ENCODE peak calls at places on chromosomes 2 and 18, in nine cellular contexts. R is DMS153; G is astrocyte of the spinal cord; X is epithelial cell of prostate; J is CD4-positive, CD25-positive, alpha-beta regulatory T cell; U is RCC 7860; L is epithelial cell of proximal tubule; Y is stimulated activated CD4-positive, alpha-beta T cell treated with anti-CD3 and anti-CD28 coated beads, TNF-alpha, amount 100 ng/mL, for 1 hour; D is EH. B is an unnamed sample.

GRCh38 chr2:41910126-41910525 is 137.7 kb upstream of the PKDCC start:
- DNase-seq in R (no peak), G (peak), X (no peak), J (no peak), U (peak), L (no peak), Y (no peak), D (no peak), B (no peak)

GRCh38 chr2:172065086-172065485 is 20.2 kb upstream of the DLX1 start:
- DNase-seq in R (no peak), G (no peak), X (no peak), J (no peak), U (no peak), L (no peak), Y (no peak), D (no peak), B (no peak)

GRCh38 chr2:121386102-121386501 is 101.1 kb upstream of the TFCP2L1 start:
- DNase-seq in R (no peak), G (no peak), X (no peak), J (no peak), U (no peak), L (no peak), Y (no peak), D (no peak), B (no peak)

GRCh38 chr2:54899576-54900200 is 150.6 kb downstream of the RTN4 start:
- DNase-seq in R (no peak), G (peak), X (no peak), J (peak), U (peak), L (no peak), Y (no peak), D (peak), B (peak)

GRCh38 chr2:10302479-10303173 is at the start of gene HPCAL1:
- DNase-seq in R (peak), G (peak), X (peak), J (peak), U (peak), L (no peak), Y (peak), D (peak), B (peak)

GRCh38 chr2:24110660-24111303 is 12.4 kb downstream of the PFN4 start:
- DNase-seq in R (no peak), G (no peak), X (no peak), J (no peak), U (no peak), L (no peak), Y (no peak), D (no peak), B (no peak)

GRCh38 chr2:14256890-14257289 is 375.6 kb upstream of the LRATD1 start:
- DNase-seq in R (no peak), G (peak), X (no peak), J (no peak), U (no peak), L (no peak), Y (no peak), D (no peak), B (no peak)

GRCh38 chr18:48866028-48866733 is 84.6 kb downstream of the SMAD7 start:
- DNase-seq in R (peak), G (peak), X (no peak), J (no peak), U (no peak), L (peak), Y (no peak), D (peak), B (no peak)

GRCh38 chr2:120486946-120487345 is 141.0 kb downstream of the INHBB start:
- DNase-seq in R (no peak), G (peak), X (no peak), J (no peak), U (peak), L (no peak), Y (no peak), D (peak), B (no peak)

GRCh38 chr2:41716497-41716896 is 331.3 kb upstream of the PKDCC start:
- DNase-seq in R (no peak), G (no peak), X (no peak), J (no peak), U (no peak), L (no peak), Y (no peak), D (no peak), B (no peak)

GRCh38 chr2:128807317-128807716 is 488.6 kb upstream of the HS6ST1 start:
- DNase-seq in R (no peak), G (no peak), X (no peak), J (no peak), U (no peak), L (no peak), Y (no peak), D (no peak), B (no peak)

GRCh38 chr2:28772351-28772750 is 20.7 kb downstream of the PPP1CB start:
- DNase-seq in R (no peak), G (no peak), X (no peak), J (no peak), U (no peak), L (no peak), Y (no peak), D (no peak), B (no peak)

GRCh38 chr2:54575379-54575888 is 119.3 kb downstream of the SPTBN1 start:
- DNase-seq in R (no peak), G (peak), X (peak), J (no peak), U (no peak), L (no peak), Y (no peak), D (no peak), B (no peak)

GRCh38 chr2:46922049-46922448 is 6.4 kb upstream of the MCFD2 start:
- DNase-seq in R (no peak), G (peak), X (no peak), J (no peak), U (no peak), L (no peak), Y (no peak), D (peak), B (no peak)

GRCh38 chr18:62937065-62937464 is 221.7 kb downstream of the PHLPP1 start:
- DNase-seq in R (no peak), G (no peak), X (no peak), J (no peak), U (no peak), L (no peak), Y (no peak), D (peak), B (no peak)

GRCh38 chr2:150274108-150274507 is 213.4 kb downstream of the RND3 start:
- DNase-seq in R (no peak), G (no peak), X (peak), J (no peak), U (no peak), L (peak), Y (no peak), D (peak), B (no peak)

GRCh38 chr2:183093857-183094657 is 15.5 kb downstream of the DUSP19 start:
- DNase-seq in R (no peak), G (peak), X (no peak), J (peak), U (no peak), L (no peak), Y (no peak), D (peak), B (no peak)

GRCh38 chr18:51150430-51150746 is 47.1 kb downstream of the MEX3C start:
- DNase-seq in R (no peak), G (no peak), X (no peak), J (no peak), U (no peak), L (no peak), Y (no peak), D (no peak), B (no peak)

GRCh38 chr2:150997702-150998480 is 263.8 kb downstream of the RBM43 start:
- DNase-seq in R (no peak), G (no peak), X (no peak), J (no peak), U (no peak), L (no peak), Y (no peak), D (peak), B (no peak)

GRCh38 chr18:21912339-21913239 is 172.0 kb downstream of the MIB1 start:
- DNase-seq in R (no peak), G (no peak), X (no peak), J (no peak), U (no peak), L (no peak), Y (no peak), D (no peak), B (no peak)

GRCh38 chr2:226490172-226490571 is 309.4 kb downstream of the IRS1 start:
- DNase-seq in R (no peak), G (no peak), X (no peak), J (no peak), U (no peak), L (no peak), Y (no peak), D (no peak), B (no peak)

GRCh38 chr18:49447810-49448745 is 12.4 kb downstream of the DYM start:
- DNase-seq in R (peak), G (peak), X (no peak), J (peak), U (peak), L (no peak), Y (no peak), D (peak), B (peak)

GRCh38 chr2:135030826-135031225 is 16.4 kb downstream of the MAP3K19 start:
- DNase-seq in R (no peak), G (peak), X (no peak), J (no peak), U (no peak), L (no peak), Y (no peak), D (peak), B (no peak)

GRCh38 chr18:33282709-33283333 is 157.7 kb downstream of the CCDC178 start:
- DNase-seq in R (no peak), G (no peak), X (no peak), J (no peak), U (no peak), L (no peak), Y (no peak), D (no peak), B (no peak)

GRCh38 chr2:85523906-85524566 is 14.9 kb upstream of the MAT2A start:
- DNase-seq in R (no peak), G (no peak), X (no peak), J (no peak), U (no peak), L (no peak), Y (no peak), D (peak), B (no peak)

GRCh38 chr18:2617974-2618373 is 37.6 kb upstream of the SMCHD1 start:
- DNase-seq in R (no peak), G (peak), X (no peak), J (no peak), U (no peak), L (no peak), Y (no peak), D (peak), B (no peak)

GRCh38 chr2:19580830-19581229 is 222.4 kb upstream of the OSR1 start:
- DNase-seq in R (no peak), G (peak), X (no peak), J (no peak), U (peak), L (peak), Y (no peak), D (peak), B (no peak)

GRCh38 chr2:100043891-100044255 is 98.5 kb downstream of the AFF3 start:
- DNase-seq in R (no peak), G (no peak), X (no peak), J (no peak), U (no peak), L (no peak), Y (no peak), D (no peak), B (no peak)

GRCh38 chr2:182587831-182588230 is 128.2 kb upstream of the DNAJC10 start:
- DNase-seq in R (no peak), G (peak), X (peak), J (no peak), U (peak), L (peak), Y (no peak), D (peak), B (no peak)

GRCh38 chr2:170157025-170157684 is 20.8 kb upstream of the MYO3B start:
- DNase-seq in R (peak), G (peak), X (peak), J (no peak), U (peak), L (no peak), Y (no peak), D (peak), B (no peak)

GRCh38 chr2:39068757-39069515 is 51.9 kb downstream of the SOS1 start:
- DNase-seq in R (no peak), G (no peak), X (peak), J (no peak), U (no peak), L (no peak), Y (no peak), D (peak), B (no peak)

GRCh38 chr2:216111122-216111521 is 2.0 kb downstream of the XRCC5 start:
- DNase-seq in R (no peak), G (no peak), X (no peak), J (no peak), U (no peak), L (no peak), Y (no peak), D (no peak), B (no peak)

GRCh38 chr2:226115102-226115831 is 684.4 kb downstream of the IRS1 start:
- DNase-seq in R (no peak), G (peak), X (peak), J (no peak), U (peak), L (peak), Y (no peak), D (peak), B (no peak)

GRCh38 chr2:127422631-127423475 is 4.6 kb downstream of the PROC start:
- DNase-seq in R (no peak), G (no peak), X (no peak), J (no peak), U (no peak), L (no peak), Y (no peak), D (no peak), B (no peak)

GRCh38 chr2:31267437-31268120 is 33.6 kb downstream of the EHD3 start:
- DNase-seq in R (no peak), G (no peak), X (no peak), J (no peak), U (no peak), L (no peak), Y (no peak), D (no peak), B (no peak)

GRCh38 chr2:125386074-125386473 is 1269.9 kb upstream of the GYPC start:
- DNase-seq in R (no peak), G (no peak), X (no peak), J (no peak), U (no peak), L (no peak), Y (no peak), D (no peak), B (no peak)

GRCh38 chr2:55063226-55063625 is 13.0 kb upstream of the RTN4 start:
- DNase-seq in R (no peak), G (no peak), X (no peak), J (no peak), U (no peak), L (no peak), Y (no peak), D (no peak), B (no peak)

GRCh38 chr2:206255003-206255402 is 19.5 kb upstream of the ZDBF2 start:
- DNase-seq in R (no peak), G (no peak), X (no peak), J (no peak), U (no peak), L (no peak), Y (no peak), D (no peak), B (no peak)

GRCh38 chr2:196533998-196534397 is 105.5 kb upstream of the CCDC150 start:
- DNase-seq in R (no peak), G (no peak), X (no peak), J (no peak), U (no peak), L (no peak), Y (no peak), D (no peak), B (no peak)

B was measured in naive thymus-derived CD4-positive, alpha-beta T cell.